ENCODE peak calls at places on chromosome 12, in seven cellular contexts. W is body of pancreas, P is endothelial cell of umbilical vein, J is Peyer's patch, L is A549, Q is adrenal gland, A is gastrocnemius medialis. C is an unnamed sample.

GRCh38 chr12:57580466-57580795 is 10.6 kb upstream of the PIP4K2C start:
- DNase-seq in A (no peak), J (no peak), Q (no peak), L (no peak), P (no peak), W (no peak), C (no peak)

GRCh38 chr12:124273630-124274029 is 21.3 kb upstream of the RFLNA start:
- DNase-seq in W (no peak), J (no peak), P (peak; percentile 65), Q (no peak), A (no peak), L (peak; percentile 77), C (no peak)

GRCh38 chr12:132359971-132360370 is 30.6 kb upstream of the GALNT9 start:
- DNase-seq in L (no peak), J (no peak), W (no peak), Q (peak; percentile 3), A (no peak), P (no peak), C (no peak)

GRCh38 chr12:67943295-67943892 is 45.9 kb upstream of the IFNG-AS1 start:
- DNase-seq in J (peak; percentile 83), L (peak; percentile 67), Q (peak; percentile 66), W (peak; percentile 77), P (peak; percentile 64), A (peak; percentile 46), C (no peak)

GRCh38 chr12:122651520-122652224 is 51.5 kb downstream of the HCAR2 start:
- DNase-seq in W (no peak), Q (no peak), A (no peak), L (no peak), P (no peak), J (no peak), C (no peak)

GRCh38 chr12:117098361-117099217 is 627 bp downstream of the TESC start:
- DNase-seq in P (no peak), W (peak; percentile 91), Q (peak; percentile 33), A (no peak), L (peak; percentile 37), J (peak; percentile 36), C (no peak)

GRCh38 chr12:89610366-89610765 is 84.5 kb upstream of the POC1B start:
- DNase-seq in J (no peak), W (no peak), L (no peak), P (no peak), A (no peak), Q (no peak), C (no peak)

GRCh38 chr12:89542912-89543592 is 17.2 kb upstream of the POC1B start:
- DNase-seq in Q (peak; percentile 75), L (peak; percentile 89), P (peak; percentile 79), J (peak; percentile 63), A (peak; percentile 45), W (peak; percentile 75), C (no peak)

GRCh38 chr12:58889557-58889956 is 30.7 kb downstream of the LRIG3 start:
- DNase-seq in P (no peak), A (no peak), Q (no peak), W (no peak), J (no peak), L (no peak), C (no peak)

GRCh38 chr12:75698052-75698451 is 186.6 kb upstream of the KRR1 start:
- DNase-seq in P (no peak), J (no peak), Q (no peak), W (no peak), A (no peak), L (no peak), C (no peak)

GRCh38 chr12:106358410-106359241 is 1.1 kb downstream of the POLR3B start:
- DNase-seq in W (peak; percentile 17), P (no peak), A (peak; percentile 76), L (no peak), Q (peak; percentile 61), J (no peak), C (no peak)

GRCh38 chr12:11730299-11731041 is 81.0 kb downstream of the ETV6 start:
- DNase-seq in Q (no peak), L (no peak), J (peak; percentile 74), P (no peak), A (no peak), W (peak; percentile 93), C (no peak)

GRCh38 chr12:70994217-70994788 is 73.8 kb upstream of the PTPRR start:
- DNase-seq in L (no peak), Q (no peak), J (no peak), P (no peak), A (no peak), W (no peak), C (no peak)
- H3K4me3 ChIP-seq in L (no peak overlapping the region), Q (no peak overlapping the region), J (no peak overlapping the region), P (no peak overlapping the region), A (no peak overlapping the region), W (no peak overlapping the region), C (no peak overlapping the region)

GRCh38 chr12:52005903-52006703 is 643 bp upstream of the TAMALIN start:
- DNase-seq in W (peak; percentile 44), J (peak; percentile 79), A (peak; percentile 59), P (no peak), L (no peak), Q (peak; percentile 63), C (peak; percentile 93)
- TF ChIP-seq POLR2A in W (peak; percentile 21), J (no peak), A (no peak), P (no peak), L (no peak), Q (no peak), C (no peak)

GRCh38 chr12:31877884-31878283 is 81.3 kb upstream of the RESF1 start:
- DNase-seq in Q (no peak), A (no peak), P (no peak), J (no peak), W (no peak), L (no peak), C (no peak)

GRCh38 chr12:31874961-31875608 is 84.1 kb upstream of the RESF1 start:
- DNase-seq in L (peak; percentile 76), Q (peak; percentile 51), W (peak; percentile 58), J (peak; percentile 73), P (peak; percentile 93), A (peak; percentile 18), C (peak; percentile 41)

GRCh38 chr12:31880340-31880739 is 78.9 kb upstream of the RESF1 start:
- DNase-seq in Q (no peak), W (no peak), J (no peak), L (no peak), P (peak; percentile 26), A (no peak), C (no peak)

GRCh38 chr12:31875609-31875964 is 83.6 kb upstream of the RESF1 start:
- DNase-seq in L (no peak), J (no peak), Q (no peak), P (no peak), A (no peak), W (no peak), C (no peak)

DNA sequence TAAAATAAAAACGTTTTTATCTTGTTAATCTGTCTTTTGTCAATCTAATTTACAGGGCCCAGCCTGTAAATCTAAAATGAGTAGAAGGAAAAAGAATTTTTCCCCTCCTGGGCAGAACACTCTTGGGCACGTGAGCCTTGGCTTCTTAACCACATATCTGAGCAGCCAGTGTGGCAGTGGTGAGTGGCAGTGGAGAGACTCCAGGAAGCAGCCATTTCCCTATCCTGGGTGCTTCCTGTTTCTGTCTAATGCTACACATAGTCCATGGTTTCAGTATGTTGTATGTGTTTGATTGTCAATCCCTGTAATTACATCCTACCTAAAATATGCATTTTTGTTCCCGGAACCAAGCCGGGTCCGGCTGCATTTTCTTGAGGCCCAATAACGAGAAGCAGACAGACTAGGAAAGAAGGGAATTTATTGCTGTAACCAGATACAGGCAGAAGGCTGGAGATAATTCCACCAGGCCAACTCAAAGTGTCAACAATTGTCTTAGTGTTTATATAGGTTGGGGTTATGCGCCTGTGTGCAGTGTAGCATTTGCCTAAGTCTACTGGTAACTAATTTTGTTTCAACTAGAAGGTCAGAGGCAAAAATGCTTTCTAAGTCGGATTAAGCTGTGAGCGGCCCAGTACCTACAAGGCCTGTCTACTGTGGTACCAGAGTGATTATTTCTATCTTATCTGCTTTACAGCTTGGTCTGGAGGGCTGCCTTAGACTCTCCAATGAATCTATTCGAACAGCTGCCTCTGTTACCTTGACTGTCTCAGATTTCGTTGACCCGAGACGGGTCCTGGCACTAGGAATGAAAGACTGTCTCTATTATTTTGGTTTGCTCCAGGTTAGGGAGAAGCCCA is 82.4 kb upstream of the RESF1 start:
- DNase-seq in A (no peak), Q (no peak), W (no peak), J (peak; percentile 64), L (no peak), P (no peak), C (peak; percentile 26)
- H3K4me3 ChIP-seq in A (no peak overlapping the region), Q (no peak overlapping the region), W (no peak overlapping the region), J (no peak overlapping the region), L (no peak overlapping the region), P (no peak overlapping the region), C (no peak overlapping the region)

DNA sequence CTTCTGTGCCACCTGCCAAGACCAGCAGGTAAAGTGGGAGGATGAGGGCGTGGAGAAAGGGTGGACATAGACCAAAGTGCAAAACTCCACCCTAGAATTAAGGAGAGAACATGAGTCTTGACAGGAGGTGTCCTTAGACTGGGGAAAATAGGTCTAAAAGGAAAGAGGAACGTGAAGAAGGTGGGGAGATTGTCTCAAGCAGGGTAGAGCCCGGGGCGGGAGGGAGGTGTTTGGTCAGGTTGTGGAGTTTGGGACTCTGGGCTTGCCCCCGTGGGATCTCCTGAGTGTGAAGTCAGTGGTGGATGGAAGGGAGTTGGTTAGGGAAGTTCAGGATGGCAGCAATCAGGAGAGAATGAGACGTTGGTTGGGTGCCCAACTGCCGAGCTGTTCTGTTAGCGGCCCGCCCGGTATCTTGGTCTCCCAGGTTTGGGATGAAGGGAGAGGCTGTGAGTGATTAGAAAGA is 386 bp downstream of the DGKA start:
- DNase-seq in L (no peak), A (no peak), Q (no peak), W (no peak), P (peak; percentile 9), J (no peak), C (no peak)
- TF ChIP-seq POLR2A in L (no peak), A (no peak), Q (no peak), W (no peak), P (no peak), J (peak; percentile 47), C (no peak)

GRCh38 chr12:121536058-121536928 is 44.5 kb downstream of the KDM2B start:
- DNase-seq in Q (peak; percentile 80), P (peak; percentile 60), L (peak; percentile 70), A (peak; percentile 80), J (peak; percentile 97), W (peak; percentile 70), C (peak; percentile 71)

GRCh38 chr12:121537814-121538698 is 42.8 kb downstream of the KDM2B start:
- DNase-seq in P (peak; percentile 12), J (no peak), Q (peak; percentile 29), W (no peak), L (no peak), A (no peak), C (no peak)

GRCh38 chr12:121536929-121537813 is 43.7 kb downstream of the KDM2B start:
- DNase-seq in L (peak; percentile 76), P (peak; percentile 74), Q (peak; percentile 90), J (peak; percentile 93), A (peak; percentile 91), W (peak; percentile 91), C (peak; percentile 96)

GRCh38 chr12:121539908-121540307 is 40.9 kb downstream of the KDM2B start:
- DNase-seq in Q (no peak), W (no peak), L (no peak), P (no peak), A (no peak), J (no peak), C (no peak)

GRCh38 chr12:121538699-121539061 is 42.1 kb downstream of the KDM2B start:
- DNase-seq in L (peak; percentile 53), J (no peak), P (no peak), Q (no peak), W (peak; percentile 39), A (peak; percentile 31), C (no peak)
- H3K4me3 ChIP-seq in L (peak overlapping the region; percentile 66), J (no peak overlapping the region), P (no peak overlapping the region), Q (no peak overlapping the region), W (no peak overlapping the region), A (peak overlapping the region; percentile 77), C (no peak overlapping the region)